ENCODE peak calls at places on chromosomes 5 and 9, in seven cellular contexts. One of them, this sample, is unnamed.
A peak's percentile ranks its signal among the peaks of the same experiment; 100 is the strongest.

GRCh38 chr5:98763001-98763630 is 10.3 kb upstream of the RGMB start:
- DNase-seq in left cardiac atrium: no peak
- DNase-seq in adipocyte: peak; percentile 59
- DNase-seq in naive thymus-derived CD4-positive, alpha-beta T cell: no peak
- DNase-seq in NCI-H226: peak; percentile 92
- DNase-seq in putamen: no peak
- DNase-seq in pons: no peak
- DNase-seq in this sample: no peak

GRCh38 chr9:98318834-98319478 is 63.5 kb upstream of the TBC1D2 start:
- DNase-seq in left cardiac atrium: no peak
- DNase-seq in pons: no peak
- DNase-seq in NCI-H226: peak; percentile 57
- DNase-seq in putamen: no peak
- DNase-seq in adipocyte: no peak
- DNase-seq in naive thymus-derived CD4-positive, alpha-beta T cell: no peak
- DNase-seq in this sample: no peak

GRCh38 chr5:150645070-150645700 is 4.7 kb downstream of the SYNPO start:
- DNase-seq in pons: no peak
- DNase-seq in naive thymus-derived CD4-positive, alpha-beta T cell: no peak
- DNase-seq in adipocyte: peak; percentile 91
- DNase-seq in putamen: no peak
- DNase-seq in NCI-H226: peak; percentile 66
- DNase-seq in left cardiac atrium: peak; percentile 90
- DNase-seq in this sample: no peak

GRCh38 chr9:12923472-12924009 is 148.7 kb downstream of the LURAP1L start:
- DNase-seq in putamen: no peak
- DNase-seq in naive thymus-derived CD4-positive, alpha-beta T cell: no peak
- DNase-seq in NCI-H226: peak; percentile 58
- DNase-seq in pons: no peak
- DNase-seq in adipocyte: peak; percentile 97
- DNase-seq in left cardiac atrium: peak; percentile 64
- DNase-seq in this sample: no peak

GRCh38 chr5:137185193-137185592 is 313.9 kb downstream of the SPOCK1 start:
- DNase-seq in pons: no peak
- DNase-seq in left cardiac atrium: no peak
- DNase-seq in adipocyte: no peak
- DNase-seq in naive thymus-derived CD4-positive, alpha-beta T cell: no peak
- DNase-seq in NCI-H226: no peak
- DNase-seq in putamen: no peak
- DNase-seq in this sample: no peak

GRCh38 chr9:88923653-88924284 is 67.5 kb upstream of the S1PR3 start:
- DNase-seq in NCI-H226: no peak
- DNase-seq in putamen: no peak
- DNase-seq in adipocyte: no peak
- DNase-seq in pons: no peak
- DNase-seq in naive thymus-derived CD4-positive, alpha-beta T cell: peak; percentile 18
- DNase-seq in left cardiac atrium: peak; percentile 33
- DNase-seq in this sample: no peak

GRCh38 chr9:135032868-135033460 is 54.5 kb upstream of the OLFM1 start:
- DNase-seq in NCI-H226: no peak
- DNase-seq in adipocyte: no peak
- DNase-seq in left cardiac atrium: no peak
- DNase-seq in pons: no peak
- DNase-seq in naive thymus-derived CD4-positive, alpha-beta T cell: no peak
- DNase-seq in putamen: no peak
- DNase-seq in this sample: no peak

GRCh38 chr5:133059621-133060020 is 7.8 kb downstream of the HSPA4 start:
- DNase-seq in naive thymus-derived CD4-positive, alpha-beta T cell: no peak
- DNase-seq in pons: no peak
- DNase-seq in adipocyte: no peak
- DNase-seq in left cardiac atrium: no peak
- DNase-seq in NCI-H226: no peak
- DNase-seq in putamen: no peak
- DNase-seq in this sample: no peak

GRCh38 chr9:93252116-93252780 is 68.3 kb downstream of the WNK2 start:
- DNase-seq in NCI-H226: no peak
- DNase-seq in putamen: no peak
- DNase-seq in naive thymus-derived CD4-positive, alpha-beta T cell: no peak
- DNase-seq in adipocyte: no peak
- DNase-seq in pons: no peak
- DNase-seq in left cardiac atrium: no peak
- DNase-seq in this sample: no peak

GRCh38 chr9:112844771-112845542 is 45.7 kb downstream of the SLC46A2 start:
- DNase-seq in pons: peak; percentile 78
- DNase-seq in left cardiac atrium: peak; percentile 79
- DNase-seq in adipocyte: peak; percentile 88
- DNase-seq in naive thymus-derived CD4-positive, alpha-beta T cell: peak; percentile 76
- DNase-seq in putamen: peak; percentile 45
- DNase-seq in NCI-H226: peak; percentile 39
- DNase-seq in this sample: peak; percentile 58

GRCh38 chr5:150640311-150641005 is at the start of gene SYNPO:
- DNase-seq in left cardiac atrium: peak; percentile 86
- DNase-seq in NCI-H226: peak; percentile 100
- DNase-seq in naive thymus-derived CD4-positive, alpha-beta T cell: no peak
- DNase-seq in adipocyte: peak; percentile 92
- DNase-seq in pons: no peak
- DNase-seq in putamen: peak; percentile 76
- DNase-seq in this sample: no peak

GRCh38 chr9:113380869-113381378 is 4.1 kb upstream of the HDHD3 start:
- DNase-seq in adipocyte: no peak
- DNase-seq in naive thymus-derived CD4-positive, alpha-beta T cell: no peak
- DNase-seq in left cardiac atrium: no peak
- DNase-seq in NCI-H226: no peak
- DNase-seq in pons: no peak
- DNase-seq in putamen: no peak
- DNase-seq in this sample: no peak

GRCh38 chr5:120464627-120465280 is 654 bp downstream of the PRR16 start:
- DNase-seq in naive thymus-derived CD4-positive, alpha-beta T cell: peak; percentile 1
- DNase-seq in NCI-H226: peak; percentile 24
- DNase-seq in adipocyte: peak; percentile 81
- DNase-seq in left cardiac atrium: peak; percentile 44
- DNase-seq in putamen: peak; percentile 21
- DNase-seq in pons: peak; percentile 14
- DNase-seq in this sample: no peak

This sample was measured in CD4-positive, alpha-beta memory T cell.